ENCODE peak calls at places on chromosome 18, in four cellular contexts. F is right lobe of liver, L is A549, Q is cardiac muscle cell. Y is an unnamed sample.

GRCh38 chr18:7567487-7568425 is 640 bp downstream of the PTPRM start:
- DNase-seq in L (no peak), F (peak), Q (peak), Y (no peak)

GRCh38 chr18:37584952-37585695 is 19.5 kb upstream of the CELF4 start:
- DNase-seq in F (no peak), L (no peak), Q (no peak), Y (no peak)

GRCh38 chr18:59451073-59451472 is 92.0 kb upstream of the LMAN1 start:
- DNase-seq in L (no peak), Q (peak), F (no peak), Y (no peak)

GRCh38 chr18:43932140-43932539 is 654.9 kb upstream of the SYT4 start:
- DNase-seq in L (no peak), Q (no peak), F (no peak), Y (no peak)

GRCh38 chr18:39414009-39414700 is 1848.6 kb upstream of the CELF4 start:
- DNase-seq in L (no peak), Q (no peak), F (no peak), Y (peak)

GRCh38 chr18:40094441-40094840 is 1860.6 kb upstream of the PIK3C3 start:
- DNase-seq in L (no peak), Q (no peak), F (no peak), Y (no peak)

GRCh38 chr18:41324934-41325333 is 630.1 kb upstream of the PIK3C3 start:
- DNase-seq in Q (no peak), L (no peak), F (no peak), Y (no peak)

GRCh38 chr18:59950215-59950944 is 50.6 kb downstream of the PMAIP1 start:
- DNase-seq in F (no peak), L (no peak), Q (no peak), Y (no peak)

GRCh38 chr18:45066868-45067267 is 386.2 kb downstream of the SETBP1 start:
- DNase-seq in Q (peak), L (no peak), F (no peak), Y (no peak)

GRCh38 chr18:79526468-79527460 is 131.0 kb downstream of the NFATC1 start:
- DNase-seq in F (peak), L (no peak), Q (no peak), Y (no peak)

GRCh38 chr18:74806073-74806472 is 208.4 kb downstream of the ZNF407 start:
- DNase-seq in F (no peak), L (no peak), Q (peak), Y (no peak)

GRCh38 chr18:10101293-10101701 is 187.5 kb downstream of the VAPA start:
- DNase-seq in Q (no peak), F (no peak), L (no peak), Y (no peak)

GRCh38 chr18:48799724-48800315 is 150.9 kb downstream of the SMAD7 start:
- DNase-seq in F (peak), Q (no peak), L (no peak), Y (no peak)

GRCh38 chr18:58682429-58683069 is 11.3 kb downstream of the MALT1 start:
- DNase-seq in F (peak), L (no peak), Q (peak), Y (peak)

GRCh38 chr18:6660334-6660733 is 69.2 kb upstream of the ARHGAP28 start:
- DNase-seq in L (no peak), Q (peak), F (no peak), Y (no peak)

GRCh38 chr18:10715791-10716190 is 190.0 kb downstream of the NAPG start:
- DNase-seq in Q (no peak), F (no peak), L (peak), Y (no peak)

GRCh38 chr18:46728219-46728930 is 28.5 kb downstream of the ST8SIA5 start:
- DNase-seq in F (no peak), Q (no peak), L (no peak), Y (no peak)

GRCh38 chr18:78494204-78494603 is 485.4 kb upstream of the SALL3 start:
- DNase-seq in F (no peak), L (no peak), Q (no peak), Y (no peak)

GRCh38 chr18:3460823-3461398 is 10.9 kb downstream of the TGIF1 start:
- DNase-seq in Q (no peak), L (no peak), F (no peak), Y (no peak)

GRCh38 chr18:36638224-36638623 is 190.6 kb downstream of the TPGS2 start:
- DNase-seq in L (no peak), Q (no peak), F (no peak), Y (no peak)

GRCh38 chr18:79392226-79392625 is 3.5 kb upstream of the NFATC1 start:
- DNase-seq in Q (no peak), F (no peak), L (no peak), Y (no peak)

GRCh38 chr18:23352042-23352441 is 101.0 kb upstream of the RIOK3 start:
- DNase-seq in F (no peak), Q (no peak), L (no peak), Y (no peak)

GRCh38 chr18:9845256-9845655 is 40.5 kb upstream of the TXNDC2 start:
- DNase-seq in L (no peak), F (no peak), Q (no peak), Y (no peak)

GRCh38 chr18:41347057-41347456 is 608.0 kb upstream of the PIK3C3 start:
- DNase-seq in F (no peak), Q (no peak), L (no peak), Y (peak)

GRCh38 chr18:65214456-65214855 is 536.4 kb upstream of the CDH7 start:
- DNase-seq in Q (no peak), L (no peak), F (no peak), Y (no peak)

GRCh38 chr18:56890632-56891031 is 239.5 kb downstream of the WDR7 start:
- DNase-seq in Q (no peak), L (peak), F (no peak), Y (peak)
- TF ChIP-seq CTCF in Q (no peak), L (no peak), F (no peak), Y (no peak)

DNA sequence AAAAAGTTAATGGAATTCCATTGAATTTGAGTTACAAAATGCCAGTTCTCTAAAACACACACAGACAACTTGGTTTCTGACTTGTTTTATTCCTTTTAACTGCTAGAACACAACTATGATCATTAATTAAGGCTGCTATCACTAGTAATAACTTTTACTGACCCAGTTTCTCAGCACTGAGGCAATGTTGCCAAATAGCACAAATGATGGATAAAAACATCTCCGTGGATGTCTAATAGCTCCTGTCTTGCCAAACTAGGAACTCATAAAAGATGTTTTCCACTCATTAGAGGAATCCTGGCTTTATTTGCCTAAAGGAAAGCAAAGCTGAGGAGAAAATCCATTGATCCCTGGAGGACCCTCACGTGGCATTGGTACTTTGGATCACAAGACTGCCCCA is 96.2 kb upstream of the ZNF397 start:
- DNase-seq in Q (no peak), F (no peak), L (no peak), Y (no peak)
- H3K27ac ChIP-seq in Q (no peak), F (no peak), L (no peak), Y (no peak)

DNA sequence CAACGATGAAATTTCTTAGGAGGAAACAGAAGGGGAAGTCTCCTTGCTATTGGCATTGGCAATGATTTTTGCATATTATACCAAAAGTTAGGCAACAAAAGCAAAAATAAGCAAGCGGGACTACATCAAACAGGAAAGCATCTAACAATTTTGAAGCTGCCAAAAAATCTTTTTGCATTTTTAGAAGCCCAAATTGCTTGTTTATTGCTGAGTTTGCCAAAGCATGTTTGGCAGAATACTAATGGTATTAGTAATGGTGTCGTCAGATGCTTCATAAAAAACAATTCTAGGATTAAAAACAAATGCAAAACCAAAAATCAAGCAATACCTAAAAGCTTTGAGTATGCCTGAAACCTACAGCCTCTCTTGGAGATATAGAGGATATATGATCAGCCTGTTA is 80.0 kb downstream of the GALR1 start:
- DNase-seq in Q (no peak), L (no peak), F (no peak), Y (no peak)
- TF ChIP-seq CTCF in Q (no peak), L (no peak), F (no peak), Y (no peak)

GRCh38 chr18:54923339-54923956 is 35.8 kb downstream of the CCDC68 start:
- DNase-seq in L (no peak), Q (no peak), F (no peak), Y (no peak)
- H3K27ac ChIP-seq in L (no peak), Q (no peak), F (no peak), Y (no peak)